ENCODE peak calls at places on chromosomes 16 and 17, in ten cellular contexts. D is body of pancreas; Q is B cell; L is NCI-H2029; F is LHCN-M2; P is COLO829; H is activated naive CD4-positive, alpha-beta T cell; A is iris pigment epithelial cell; B is ELR; N is CD8-positive, alpha-beta memory T cell. I is an unnamed sample.

GRCh38 chr17:45906927-45907622 is 12.7 kb downstream of the MAPT start:
- DNase-seq in D (no peak), Q (no peak), L (no peak), F (no peak), P (no peak), H (no peak), A (no peak), B (no peak), N (no peak), I (no peak)

GRCh38 chr17:10556301-10557005 is 7.0 kb upstream of the MYH2 start:
- DNase-seq in D (no peak), Q (no peak), L (no peak), F (peak; percentile 72), P (no peak), H (no peak), A (no peak), B (no peak), N (no peak), I (no peak)

GRCh38 chr16:27436921-27437650 is 35.1 kb downstream of the IL21R start:
- DNase-seq in D (no peak), Q (no peak), L (no peak), F (no peak), P (no peak), H (no peak), A (no peak), B (no peak), N (no peak), I (no peak)

GRCh38 chr16:85720319-85720637 is 30.6 kb downstream of the C16orf74 start:
- DNase-seq in D (peak; percentile 41), Q (no peak), L (peak; percentile 15), F (peak; percentile 38), P (no peak), H (no peak), A (no peak), B (peak; percentile 37), N (no peak), I (no peak)

GRCh38 chr17:2849327-2849670 is 53.1 kb downstream of the RAP1GAP2 start:
- DNase-seq in D (no peak), Q (no peak), L (no peak), F (no peak), P (no peak), H (no peak), A (no peak), B (no peak), N (no peak), I (no peak)

GRCh38 chr17:27980035-27980434 is 62.4 kb upstream of the NLK start:
- DNase-seq in D (no peak), Q (no peak), L (no peak), F (peak; percentile 71), P (peak; percentile 65), H (no peak), A (peak; percentile 84), B (peak; percentile 93), N (no peak), I (no peak)

GRCh38 chr17:43699438-43699756 is 37.7 kb upstream of the MEOX1 start:
- DNase-seq in D (no peak), Q (no peak), L (no peak), F (no peak), P (no peak), H (no peak), A (no peak), B (no peak), N (no peak), I (no peak)

GRCh38 chr16:73298562-73298961 is 250.6 kb upstream of the ZFHX3 start:
- DNase-seq in D (no peak), Q (no peak), L (no peak), F (peak; percentile 1), P (no peak), H (no peak), A (peak; percentile 76), B (peak; percentile 33), N (no peak), I (no peak)

GRCh38 chr16:22001591-22001990 is 675 bp upstream of the PDZD9 start:
- DNase-seq in D (no peak), Q (no peak), L (no peak), F (peak; percentile 32), P (peak; percentile 90), H (no peak), A (peak; percentile 52), B (peak; percentile 75), N (no peak), I (no peak)

I was measured in ascending aorta.